ENCODE peak calls at places on chromosomes 1 and 21, in five cellular contexts. Y is HCT116, E is A549, J is adrenal gland, S is lower leg skin. K is an unnamed sample.

GRCh38 chr1:31216016-31216415 is 23.7 kb downstream of the NKAIN1 start:
- DNase-seq in Y (no peak), E (no peak), J (peak), S (no peak), K (peak)

GRCh38 chr1:248818505-248819374 is 7.0 kb downstream of the SH3BP5L start:
- DNase-seq in J (peak), Y (no peak), S (no peak), E (no peak), K (no peak)

GRCh38 chr1:182368903-182369302 is 22.7 kb downstream of the GLUL start:
- DNase-seq in J (no peak), Y (no peak), S (no peak), E (no peak), K (no peak)

GRCh38 chr1:78587213-78587612 is 33.0 kb upstream of the IFI44L start:
- DNase-seq in E (no peak), Y (no peak), J (no peak), S (no peak), K (no peak)

GRCh38 chr1:102100666-102101065 is 103.9 kb upstream of the OLFM3 start:
- DNase-seq in Y (no peak), S (no peak), J (no peak), E (no peak), K (no peak)

GRCh38 chr1:194568610-194569009 is 1382.2 kb upstream of the B3GALT2 start:
- DNase-seq in Y (no peak), E (no peak), J (no peak), S (no peak), K (peak)

GRCh38 chr1:33455537-33456301 is 16.7 kb upstream of the ZSCAN20 start:
- DNase-seq in J (peak), Y (peak), S (no peak), E (peak), K (peak)

GRCh38 chr1:159921700-159922498 is 3.4 kb downstream of the TAGLN2 start:
- DNase-seq in S (no peak), E (no peak), J (no peak), Y (no peak), K (peak)

GRCh38 chr1:204971700-204972336 is 71.2 kb upstream of the CNTN2 start:
- DNase-seq in J (no peak), Y (no peak), E (peak), S (no peak), K (peak)

GRCh38 chr1:197464039-197464438 is 196.0 kb downstream of the CRB1 start:
- DNase-seq in S (no peak), Y (no peak), J (peak), E (no peak), K (peak)

GRCh38 chr1:37795340-37796110 is 1.9 kb downstream of the MANEAL start:
- DNase-seq in Y (no peak), J (peak), E (no peak), S (no peak), K (peak)

GRCh38 chr1:95048332-95048731 is 24.4 kb downstream of the ALG14 start:
- DNase-seq in S (no peak), Y (no peak), J (no peak), E (no peak), K (no peak)

GRCh38 chr1:100188617-100189016 is 10.6 kb upstream of the LRRC39 start:
- DNase-seq in E (no peak), J (peak), S (no peak), Y (no peak), K (peak)

GRCh38 chr1:178254433-178254832 is 160.5 kb downstream of the RASAL2 start:
- DNase-seq in E (no peak), S (no peak), Y (no peak), J (no peak), K (no peak)

GRCh38 chr21:31354604-31355443 is 10.8 kb upstream of the TIAM1 start:
- DNase-seq in Y (peak), J (no peak), S (peak), E (peak), K (peak)

GRCh38 chr1:42692461-42692860 is 10.2 kb downstream of the YBX1 start:
- DNase-seq in S (no peak), Y (no peak), J (no peak), E (no peak), K (no peak)

GRCh38 chr1:58065520-58065919 is 481.0 kb downstream of the OMA1 start:
- DNase-seq in E (no peak), J (no peak), Y (no peak), S (no peak), K (no peak)

GRCh38 chr1:174258148-174258550 is 98.8 kb downstream of the RABGAP1L start:
- DNase-seq in J (peak), E (peak), S (peak), Y (peak), K (peak)

GRCh38 chr1:93178418-93178817 is 1.8 kb downstream of the TMED5 start:
- DNase-seq in J (no peak), Y (no peak), E (no peak), S (no peak), K (peak)

GRCh38 chr1:51661081-51661518 is 44.2 kb downstream of the OSBPL9 start:
- DNase-seq in E (peak), Y (no peak), J (no peak), S (no peak), K (peak)

GRCh38 chr1:166470057-166470456 is 303.3 kb upstream of the FAM78B start:
- DNase-seq in J (no peak), E (no peak), Y (no peak), S (no peak), K (no peak)

GRCh38 chr1:198496216-198497143 is 44.0 kb downstream of the ATP6V1G3 start:
- DNase-seq in J (no peak), E (no peak), S (no peak), Y (no peak), K (peak)

GRCh38 chr1:226119169-226119568 is 56.7 kb downstream of the H3-3A start:
- DNase-seq in J (no peak), S (no peak), E (no peak), Y (no peak), K (no peak)

GRCh38 chr21:14991957-14992356 is 72.8 kb downstream of the NRIP1 start:
- DNase-seq in E (no peak), S (no peak), Y (no peak), J (no peak), K (no peak)

GRCh38 chr1:196295766-196296165 is 312.5 kb downstream of the KCNT2 start:
- DNase-seq in E (no peak), Y (no peak), J (no peak), S (no peak), K (peak)

GRCh38 chr1:56911098-56911497 is 54.7 kb downstream of the C8B start:
- DNase-seq in S (no peak), E (no peak), J (no peak), Y (no peak), K (peak)

GRCh38 chr1:16109571-16109970 is 36.1 kb upstream of the FAM131C start:
- DNase-seq in J (no peak), Y (no peak), S (no peak), E (no peak), K (peak)

GRCh38 chr21:25385912-25386474 is 221.3 kb downstream of the MRPL39 start:
- DNase-seq in S (no peak), Y (peak), E (peak), J (peak), K (peak)

GRCh38 chr1:22754106-22754768 is 43.6 kb downstream of the EPHB2 start:
- DNase-seq in E (no peak), S (no peak), J (no peak), Y (no peak), K (peak)

GRCh38 chr1:149888160-149888998 is 11.0 kb upstream of the BOLA1 start:
- DNase-seq in S (peak), Y (peak), J (peak), E (peak), K (peak)

GRCh38 chr1:36223373-36223995 is 759 bp upstream of the THRAP3 start:
- DNase-seq in J (no peak), Y (no peak), E (peak), S (no peak), K (peak)

GRCh38 chr1:201593200-201593828 is 54.4 kb downstream of the NAV1 start:
- DNase-seq in S (peak), E (peak), J (peak), Y (no peak), K (peak)

GRCh38 chr1:182170941-182171461 is 109.5 kb upstream of the ZNF648 start:
- DNase-seq in J (peak), S (no peak), E (no peak), Y (no peak), K (no peak)

GRCh38 chr1:234619794-234620247 is 9.8 kb upstream of the IRF2BP2 start:
- DNase-seq in J (no peak), S (no peak), E (no peak), Y (no peak), K (no peak)

GRCh38 chr1:245881767-245882391 is 625.2 kb downstream of the SMYD3 start:
- DNase-seq in S (no peak), J (no peak), Y (no peak), E (no peak), K (no peak)

GRCh38 chr1:196464545-196464944 is 143.7 kb downstream of the KCNT2 start:
- DNase-seq in J (no peak), S (no peak), E (no peak), Y (no peak), K (peak)

GRCh38 chr1:26848947-26849774 is 13.8 kb upstream of the SFN start:
- DNase-seq in Y (peak), S (no peak), E (peak), J (peak), K (peak)
- TF ChIP-seq POLR2A in Y (no peak), S (no peak), E (no peak), J (no peak), K (peak)

GRCh38 chr1:32426489-32427255 is 32.4 kb upstream of the BSDC1 start:
- DNase-seq in J (peak), Y (no peak), S (no peak), E (no peak), K (no peak)

GRCh38 chr1:32427264-32427963 is 33.2 kb upstream of the BSDC1 start:
- DNase-seq in Y (no peak), E (no peak), J (no peak), S (no peak), K (no peak)

GRCh38 chr1:32431736-32432400 is 33.0 kb upstream of the ZBTB8B start:
- DNase-seq in E (no peak), J (no peak), Y (no peak), S (no peak), K (no peak)
- TF ChIP-seq POLR2A in E (no peak), J (no peak), Y (no peak), S (no peak), K (no peak)

GRCh38 chr21:37453350-37453749 is 86.8 kb downstream of the DYRK1A start:
- DNase-seq in S (no peak), E (no peak), J (no peak), Y (no peak), K (no peak)
- TF ChIP-seq POLR2A in S (no peak), E (no peak), J (no peak), Y (no peak), K (no peak)

DNA sequence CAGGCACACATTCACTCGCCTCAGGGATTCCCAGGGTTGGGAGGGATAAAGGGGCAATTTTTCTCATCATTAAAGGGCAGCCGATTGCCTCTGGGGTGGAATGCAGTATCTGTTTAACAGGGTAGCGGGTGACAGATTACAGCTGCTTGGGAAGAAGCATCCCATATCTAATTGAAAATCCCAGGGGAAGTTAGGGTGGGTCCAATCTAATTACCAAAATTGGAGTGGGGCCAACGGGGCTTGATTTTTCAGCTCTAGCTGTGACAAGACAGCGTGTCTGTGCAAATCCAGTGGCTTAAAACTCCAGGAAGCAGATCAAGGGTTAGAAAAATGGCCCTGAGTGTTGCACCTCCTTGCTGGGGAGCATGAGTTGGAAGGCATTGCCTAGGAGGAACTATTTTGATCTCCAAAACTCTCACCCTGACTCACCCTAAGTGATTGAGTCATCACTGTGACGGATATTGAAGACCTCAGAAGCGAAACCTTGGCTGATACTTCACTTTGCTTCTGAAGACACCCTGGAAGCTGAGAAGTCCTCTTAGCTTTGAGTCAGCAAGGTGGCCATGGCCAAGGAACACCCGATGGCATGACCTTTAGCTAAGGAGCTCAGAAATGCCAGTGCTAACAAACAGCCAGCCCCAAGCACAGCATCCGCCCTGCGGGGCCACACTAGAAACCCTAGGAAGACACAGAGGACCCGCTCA is 46.0 kb downstream of the GRHL3 start:
- DNase-seq in J (no peak), S (peak), E (peak), Y (peak), K (peak)
- TF ChIP-seq POLR2A in J (no peak), S (no peak), E (no peak), Y (no peak), K (no peak)

GRCh38 chr1:109270623-109271317 is 12.2 kb downstream of the PSRC1 start:
- DNase-seq in Y (no peak), E (no peak), S (no peak), J (no peak), K (no peak)

GRCh38 chr1:109269212-109269980 is 13.5 kb downstream of the PSRC1 start:
- DNase-seq in E (no peak), S (no peak), J (no peak), Y (no peak), K (no peak)

GRCh38 chr1:109271458-109271857 is 11.5 kb downstream of the PSRC1 start:
- DNase-seq in J (no peak), S (no peak), E (no peak), Y (no peak), K (no peak)

GRCh38 chr1:109268431-109269211 is 14.3 kb downstream of the PSRC1 start:
- DNase-seq in J (no peak), Y (no peak), E (no peak), S (no peak), K (no peak)

GRCh38 chr1:109269981-109270622 is 12.8 kb downstream of the PSRC1 start:
- DNase-seq in E (no peak), S (no peak), Y (no peak), J (no peak), K (no peak)
- TF ChIP-seq POLR2A in E (no peak), S (no peak), Y (no peak), J (no peak), K (no peak)